ENCODE peak calls at places on chromosomes 1 and 21, in nine cellular contexts. N is effector memory CD8-positive, alpha-beta T cell; X is H9; Y is GM12865; E is C1 segment of cervical spinal cord; F is heart left ventricle; T is activated naive CD4-positive, alpha-beta T cell treated with anti-CD3 and anti-CD28 coated beads for 36 hours; S is transverse colon; L is pancreas. I is an unnamed sample.

GRCh38 chr1:7549693-7550161 is 221.4 kb upstream of the VAMP3 start:
- DNase-seq in N (no peak), X (no peak), Y (peak), E (no peak), F (no peak), T (peak), S (no peak), L (no peak), I (no peak)

GRCh38 chr1:192973202-192973601 is 86.0 kb downstream of the UCHL5 start:
- DNase-seq in N (no peak), X (no peak), Y (no peak), E (no peak), F (no peak), T (no peak), S (no peak), L (no peak), I (no peak)

GRCh38 chr21:32867587-32867986 is 96.0 kb upstream of the PAXBP1 start:
- DNase-seq in N (no peak), X (no peak), Y (no peak), E (no peak), F (no peak), T (no peak), S (no peak), L (no peak), I (no peak)

GRCh38 chr1:232912845-232913580 is 37.4 kb upstream of the NTPCR start:
- DNase-seq in N (no peak), X (no peak), Y (no peak), E (no peak), F (no peak), T (no peak), S (no peak), L (no peak), I (no peak)

GRCh38 chr1:202058001-202058908 is 47.9 kb downstream of the ELF3 start:
- DNase-seq in N (no peak), X (no peak), Y (no peak), E (no peak), F (no peak), T (no peak), S (no peak), L (no peak), I (peak)

GRCh38 chr1:233662503-233663105 is 48.7 kb downstream of the KCNK1 start:
- DNase-seq in N (no peak), X (no peak), Y (no peak), E (no peak), F (no peak), T (no peak), S (no peak), L (no peak), I (no peak)

GRCh38 chr1:119080586-119080985 is 59.9 kb downstream of the WARS2 start:
- DNase-seq in N (no peak), X (peak), Y (no peak), E (no peak), F (no peak), T (no peak), S (no peak), L (no peak), I (no peak)

GRCh38 chr1:44327679-44328491 is 27.2 kb downstream of the ERI3 start:
- DNase-seq in N (no peak), X (peak), Y (no peak), E (peak), F (peak), T (no peak), S (peak), L (peak), I (peak)

GRCh38 chr1:84156210-84156621 is 12.1 kb downstream of the PRKACB start:
- DNase-seq in N (no peak), X (no peak), Y (no peak), E (no peak), F (no peak), T (peak), S (no peak), L (no peak), I (no peak)

GRCh38 chr21:36860736-36861594 is 105.5 kb downstream of the HLCS start:
- DNase-seq in N (no peak), X (no peak), Y (no peak), E (no peak), F (no peak), T (no peak), S (no peak), L (no peak), I (peak)

GRCh38 chr1:81706650-81707435 is 93.9 kb upstream of the ADGRL2 start:
- DNase-seq in N (no peak), X (no peak), Y (no peak), E (no peak), F (no peak), T (no peak), S (no peak), L (no peak), I (no peak)

GRCh38 chr1:18149113-18149641 is 41.6 kb downstream of the IGSF21 start:
- DNase-seq in N (no peak), X (peak), Y (no peak), E (no peak), F (no peak), T (no peak), S (no peak), L (no peak), I (peak)

GRCh38 chr21:26965567-26966359 is 1.1 kb downstream of the ADAMTS5 start:
- DNase-seq in N (no peak), X (peak), Y (no peak), E (peak), F (peak), T (no peak), S (peak), L (peak), I (no peak)

GRCh38 chr1:177487481-177487880 is 316.7 kb downstream of the BRINP2 start:
- DNase-seq in N (no peak), X (peak), Y (no peak), E (no peak), F (no peak), T (no peak), S (no peak), L (no peak), I (no peak)

GRCh38 chr21:15222711-15223110 is 157.9 kb upstream of the NRIP1 start:
- DNase-seq in N (no peak), X (no peak), Y (peak), E (no peak), F (no peak), T (peak), S (no peak), L (no peak), I (no peak)

GRCh38 chr1:220347654-220348175 is 75.5 kb upstream of the RAB3GAP2 start:
- DNase-seq in N (no peak), X (no peak), Y (no peak), E (no peak), F (no peak), T (no peak), S (no peak), L (no peak), I (no peak)

GRCh38 chr21:17679002-17679600 is 66.4 kb upstream of the BTG3 start:
- DNase-seq in N (peak), X (no peak), Y (peak), E (no peak), F (no peak), T (no peak), S (no peak), L (no peak), I (peak)